ENCODE peak calls at places on chromosome 14, in seven cellular contexts. One of them, this sample, is unnamed.

GRCh38 chr14:69773571-69774276 is 6.8 kb downstream of the SRSF5 start:
- DNase-seq in progenitor cell of endocrine pancreas: no peak
- DNase-seq in astrocyte of the spinal cord: no peak
- DNase-seq in heart left ventricle: no peak
- DNase-seq in GM12865: no peak
- DNase-seq in body of pancreas: no peak
- DNase-seq in astrocyte of the cerebellum: no peak
- DNase-seq in this sample: no peak

GRCh38 chr14:104795781-104796681 is 483 bp upstream of the AKT1 start:
- DNase-seq in progenitor cell of endocrine pancreas: no peak
- DNase-seq in astrocyte of the spinal cord: no peak
- DNase-seq in heart left ventricle: peak; percentile 74
- DNase-seq in GM12865: peak; percentile 66
- DNase-seq in body of pancreas: peak; percentile 64
- DNase-seq in astrocyte of the cerebellum: no peak
- DNase-seq in this sample: no peak

GRCh38 chr14:102088012-102088792 is 1.4 kb upstream of the HSP90AA1 start:
- DNase-seq in progenitor cell of endocrine pancreas: peak; percentile 43
- DNase-seq in astrocyte of the spinal cord: no peak
- DNase-seq in heart left ventricle: peak; percentile 67
- DNase-seq in GM12865: peak; percentile 83
- DNase-seq in body of pancreas: peak; percentile 37
- DNase-seq in astrocyte of the cerebellum: no peak
- DNase-seq in this sample: no peak

GRCh38 chr14:93239869-93240677 is 33.0 kb downstream of the UBR7 start:
- DNase-seq in progenitor cell of endocrine pancreas: no peak
- DNase-seq in astrocyte of the spinal cord: peak; percentile 67
- DNase-seq in heart left ventricle: no peak
- DNase-seq in GM12865: no peak
- DNase-seq in body of pancreas: no peak
- DNase-seq in astrocyte of the cerebellum: peak; percentile 49
- DNase-seq in this sample: no peak

GRCh38 chr14:94390372-94391086 is 2.1 kb upstream of the SERPINA1 start:
- DNase-seq in progenitor cell of endocrine pancreas: no peak
- DNase-seq in astrocyte of the spinal cord: no peak
- DNase-seq in heart left ventricle: peak; percentile 74
- DNase-seq in GM12865: peak; percentile 26
- DNase-seq in body of pancreas: peak; percentile 41
- DNase-seq in astrocyte of the cerebellum: no peak
- DNase-seq in this sample: no peak

GRCh38 chr14:36300337-36300736 is 20.1 kb downstream of the MBIP start:
- DNase-seq in progenitor cell of endocrine pancreas: no peak
- DNase-seq in astrocyte of the spinal cord: peak; percentile 10
- DNase-seq in heart left ventricle: no peak
- DNase-seq in GM12865: no peak
- DNase-seq in body of pancreas: no peak
- DNase-seq in astrocyte of the cerebellum: no peak
- DNase-seq in this sample: no peak

GRCh38 chr14:62189698-62190097 is 427.5 kb downstream of the SNAPC1 start:
- DNase-seq in progenitor cell of endocrine pancreas: no peak
- DNase-seq in astrocyte of the spinal cord: peak; percentile 72
- DNase-seq in heart left ventricle: no peak
- DNase-seq in GM12865: no peak
- DNase-seq in body of pancreas: no peak
- DNase-seq in astrocyte of the cerebellum: peak; percentile 27
- DNase-seq in this sample: no peak

GRCh38 chr14:72049462-72049861 is 117.2 kb downstream of the RGS6 start:
- DNase-seq in progenitor cell of endocrine pancreas: no peak
- DNase-seq in astrocyte of the spinal cord: no peak
- DNase-seq in heart left ventricle: no peak
- DNase-seq in GM12865: peak; percentile 80
- DNase-seq in body of pancreas: no peak
- DNase-seq in astrocyte of the cerebellum: no peak
- DNase-seq in this sample: no peak

GRCh38 chr14:51978566-51979398 is 10.6 kb upstream of the RTRAF start:
- DNase-seq in progenitor cell of endocrine pancreas: peak; percentile 75
- DNase-seq in astrocyte of the spinal cord: peak; percentile 78
- DNase-seq in heart left ventricle: peak; percentile 82
- DNase-seq in GM12865: peak; percentile 88
- DNase-seq in body of pancreas: peak; percentile 83
- DNase-seq in astrocyte of the cerebellum: peak; percentile 71
- DNase-seq in this sample: peak; percentile 57

GRCh38 chr14:51118993-51119392 is 24.1 kb upstream of the TRIM9 start:
- DNase-seq in progenitor cell of endocrine pancreas: no peak
- DNase-seq in astrocyte of the spinal cord: no peak
- DNase-seq in heart left ventricle: no peak
- DNase-seq in GM12865: no peak
- DNase-seq in body of pancreas: no peak
- DNase-seq in astrocyte of the cerebellum: no peak
- DNase-seq in this sample: no peak

GRCh38 chr14:27686137-27686536 is 1080.5 kb upstream of the FOXG1 start:
- DNase-seq in progenitor cell of endocrine pancreas: no peak
- DNase-seq in astrocyte of the spinal cord: no peak
- DNase-seq in heart left ventricle: no peak
- DNase-seq in GM12865: no peak
- DNase-seq in body of pancreas: no peak
- DNase-seq in astrocyte of the cerebellum: no peak
- DNase-seq in this sample: no peak

GRCh38 chr14:28609228-28609828 is 157.3 kb upstream of the FOXG1 start:
- DNase-seq in progenitor cell of endocrine pancreas: peak; percentile 53
- DNase-seq in astrocyte of the spinal cord: peak; percentile 81
- DNase-seq in heart left ventricle: peak; percentile 14
- DNase-seq in GM12865: peak; percentile 41
- DNase-seq in body of pancreas: peak; percentile 50
- DNase-seq in astrocyte of the cerebellum: peak; percentile 60
- DNase-seq in this sample: peak; percentile 5

GRCh38 chr14:106831322-106831720 is 1304.9 kb downstream of the TMEM121 start:
- DNase-seq in progenitor cell of endocrine pancreas: no peak
- DNase-seq in astrocyte of the spinal cord: no peak
- DNase-seq in heart left ventricle: no peak
- DNase-seq in GM12865: peak; percentile 99
- DNase-seq in body of pancreas: no peak
- DNase-seq in astrocyte of the cerebellum: no peak
- DNase-seq in this sample: no peak

GRCh38 chr14:90732142-90732541 is 84.1 kb downstream of the TTC7B start:
- DNase-seq in progenitor cell of endocrine pancreas: no peak
- DNase-seq in astrocyte of the spinal cord: no peak
- DNase-seq in heart left ventricle: no peak
- DNase-seq in GM12865: no peak
- DNase-seq in body of pancreas: no peak
- DNase-seq in astrocyte of the cerebellum: no peak
- DNase-seq in this sample: no peak

GRCh38 chr14:89417469-89418225 is 614 bp upstream of the FOXN3 start:
- DNase-seq in progenitor cell of endocrine pancreas: peak; percentile 30
- DNase-seq in astrocyte of the spinal cord: peak; percentile 50
- DNase-seq in heart left ventricle: peak; percentile 72
- DNase-seq in GM12865: peak; percentile 89
- DNase-seq in body of pancreas: peak; percentile 61
- DNase-seq in astrocyte of the cerebellum: no peak
- DNase-seq in this sample: no peak
- TF ChIP-seq CTCF in progenitor cell of endocrine pancreas: peak; percentile 44
- TF ChIP-seq CTCF in astrocyte of the spinal cord: peak; percentile 28
- TF ChIP-seq CTCF in heart left ventricle: peak; percentile 37
- TF ChIP-seq CTCF in GM12865: peak; percentile 57
- TF ChIP-seq CTCF in body of pancreas: no peak
- TF ChIP-seq CTCF in astrocyte of the cerebellum: peak; percentile 29
- TF ChIP-seq CTCF in this sample: peak; percentile 9

DNA sequence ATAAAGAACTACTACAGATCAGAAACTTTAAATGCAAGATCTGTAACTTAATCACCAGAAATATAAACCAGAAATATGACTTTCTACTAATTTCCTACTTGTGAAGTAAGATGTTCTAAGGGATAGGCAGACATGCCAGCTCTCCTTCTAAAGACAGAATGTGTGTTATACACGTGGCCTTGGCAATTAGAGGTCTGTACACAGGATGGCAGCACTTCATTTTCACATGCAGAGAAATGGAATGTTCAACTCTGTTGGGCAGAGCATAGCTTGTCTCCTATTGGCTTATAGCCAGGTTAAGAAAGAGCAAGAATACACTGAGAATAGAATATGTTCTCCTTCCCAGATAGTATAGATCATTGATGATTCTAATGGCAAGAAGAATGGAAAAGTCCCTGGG is 403.8 kb downstream of the DAD1 start:
- DNase-seq in progenitor cell of endocrine pancreas: no peak
- DNase-seq in astrocyte of the spinal cord: peak; percentile 41
- DNase-seq in heart left ventricle: no peak
- DNase-seq in GM12865: no peak
- DNase-seq in body of pancreas: no peak
- DNase-seq in astrocyte of the cerebellum: no peak
- DNase-seq in this sample: no peak
- TF ChIP-seq CTCF in progenitor cell of endocrine pancreas: no peak
- TF ChIP-seq CTCF in astrocyte of the spinal cord: peak; percentile 12
- TF ChIP-seq CTCF in heart left ventricle: no peak
- TF ChIP-seq CTCF in GM12865: no peak
- TF ChIP-seq CTCF in body of pancreas: no peak
- TF ChIP-seq CTCF in astrocyte of the cerebellum: no peak
- TF ChIP-seq CTCF in this sample: no peak

GRCh38 chr14:23310546-23310945 is 3.9 kb downstream of the BCL2L2 start:
- DNase-seq in progenitor cell of endocrine pancreas: no peak
- DNase-seq in astrocyte of the spinal cord: no peak
- DNase-seq in heart left ventricle: no peak
- DNase-seq in GM12865: no peak
- DNase-seq in body of pancreas: no peak
- DNase-seq in astrocyte of the cerebellum: no peak
- DNase-seq in this sample: no peak
- TF ChIP-seq CTCF in progenitor cell of endocrine pancreas: no peak
- TF ChIP-seq CTCF in astrocyte of the spinal cord: no peak
- TF ChIP-seq CTCF in heart left ventricle: no peak
- TF ChIP-seq CTCF in GM12865: no peak
- TF ChIP-seq CTCF in body of pancreas: no peak
- TF ChIP-seq CTCF in astrocyte of the cerebellum: no peak
- TF ChIP-seq CTCF in this sample: no peak

GRCh38 chr14:24815543-24815942 is 181.6 kb upstream of the GZMB start:
- DNase-seq in progenitor cell of endocrine pancreas: no peak
- DNase-seq in astrocyte of the spinal cord: no peak
- DNase-seq in heart left ventricle: no peak
- DNase-seq in GM12865: no peak
- DNase-seq in body of pancreas: no peak
- DNase-seq in astrocyte of the cerebellum: no peak
- DNase-seq in this sample: no peak
- TF ChIP-seq CTCF in progenitor cell of endocrine pancreas: no peak
- TF ChIP-seq CTCF in astrocyte of the spinal cord: no peak
- TF ChIP-seq CTCF in heart left ventricle: no peak
- TF ChIP-seq CTCF in GM12865: no peak
- TF ChIP-seq CTCF in body of pancreas: no peak
- TF ChIP-seq CTCF in astrocyte of the cerebellum: no peak
- TF ChIP-seq CTCF in this sample: no peak

This sample was measured in AG09319.